ENCODE peak calls at places on chromosomes 4 and X, in six cellular contexts. T is AG04450, R is RWPE1, D is AG10803, A is fibroblast of lung, O is cardiac muscle cell. F is an unnamed sample.

GRCh38 chrX:46268429-46268828 is 276.8 kb downstream of the ZNF674 start:
- DNase-seq in T (no peak), R (peak), D (no peak), A (peak), O (peak), F (no peak)

GRCh38 chrX:135302269-135302873 is 6.9 kb upstream of the ETDC start:
- DNase-seq in T (no peak), R (no peak), D (no peak), A (no peak), O (no peak), F (no peak)

GRCh38 chr4:140156529-140157171 is 2.7 kb upstream of the MAML3 start:
- DNase-seq in T (no peak), R (no peak), D (peak), A (no peak), O (no peak), F (no peak)

GRCh38 chrX:150643271-150643670 is 49.9 kb upstream of the MTMR1 start:
- DNase-seq in T (no peak), R (peak), D (peak), A (peak), O (peak), F (no peak)

GRCh38 chr4:185134176-185134869 is 8.7 kb upstream of the SLC25A4 start:
- DNase-seq in T (peak), R (peak), D (peak), A (peak), O (peak), F (peak)

GRCh38 chr4:76445911-76446310 is 10.9 kb downstream of the SHROOM3 start:
- DNase-seq in T (no peak), R (no peak), D (no peak), A (no peak), O (no peak), F (no peak)

GRCh38 chrX:56564182-56564885 is 907 bp downstream of the UBQLN2 start:
- DNase-seq in T (peak), R (peak), D (peak), A (peak), O (peak), F (no peak)

GRCh38 chr4:74021617-74022016 is 16.9 kb downstream of the CXCL3 start:
- DNase-seq in T (no peak), R (no peak), D (no peak), A (no peak), O (no peak), F (no peak)

GRCh38 chr4:35934370-35934981 is 309.8 kb downstream of the ARAP2 start:
- DNase-seq in T (no peak), R (peak), D (peak), A (peak), O (peak), F (no peak)

GRCh38 chrX:153336128-153336894 is 2.4 kb downstream of the ZNF275 start:
- DNase-seq in T (no peak), R (no peak), D (no peak), A (no peak), O (no peak), F (no peak)

GRCh38 chr4:81572398-81572797 is 100.7 kb upstream of the RASGEF1B start:
- DNase-seq in T (no peak), R (no peak), D (no peak), A (no peak), O (no peak), F (no peak)

GRCh38 chr4:2868840-2869487 is 25.3 kb downstream of the ADD1 start:
- DNase-seq in T (no peak), R (no peak), D (no peak), A (no peak), O (no peak), F (no peak)

GRCh38 chr4:176340871-176341685 is 21.3 kb downstream of the SPCS3 start:
- DNase-seq in T (no peak), R (peak), D (peak), A (peak), O (peak), F (no peak)

GRCh38 chr4:76208005-76208765 is 5.4 kb downstream of the SCARB2 start:
- DNase-seq in T (peak), R (peak), D (peak), A (peak), O (peak), F (peak)

GRCh38 chrX:8879750-8880149 is 78.6 kb upstream of the FAM9A start:
- DNase-seq in T (no peak), R (peak), D (no peak), A (peak), O (peak), F (no peak)

GRCh38 chr4:88779431-88779830 is 81.8 kb upstream of the NAP1L5 start:
- DNase-seq in T (no peak), R (no peak), D (peak), A (no peak), O (peak), F (no peak)

DNA sequence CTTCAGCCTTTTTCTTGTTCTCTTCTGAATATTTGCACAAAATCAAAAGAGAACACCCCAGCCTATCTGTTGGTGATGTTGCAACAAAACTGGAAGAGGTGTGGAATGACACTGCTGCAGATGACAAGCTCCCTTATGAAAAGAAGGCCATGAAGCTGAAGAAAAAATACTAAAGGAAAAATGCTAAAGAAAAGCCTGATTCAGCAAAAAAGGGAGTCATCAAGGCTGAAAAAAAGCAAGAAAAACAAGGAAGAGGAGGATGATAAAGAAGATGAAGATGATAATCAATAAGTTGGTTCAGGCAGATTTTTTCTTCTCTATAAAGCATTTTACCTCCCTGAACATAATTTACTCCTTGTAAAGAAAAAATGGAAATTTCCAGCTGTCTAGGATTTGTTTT is 1538.8 kb downstream of the RPA4 start:
- DNase-seq in T (no peak), R (no peak), D (no peak), A (no peak), O (no peak), F (no peak)
- TF ChIP-seq CTCF in T (no peak), R (no peak), D (no peak), A (no peak), O (no peak), F (no peak)

GRCh38 chrX:11558972-11559371 is 106.7 kb downstream of the ARHGAP6 start:
- DNase-seq in T (no peak), R (peak), D (no peak), A (no peak), O (no peak), F (no peak)
- TF ChIP-seq CTCF in T (peak), R (no peak), D (no peak), A (peak), O (peak), F (peak)

DNA sequence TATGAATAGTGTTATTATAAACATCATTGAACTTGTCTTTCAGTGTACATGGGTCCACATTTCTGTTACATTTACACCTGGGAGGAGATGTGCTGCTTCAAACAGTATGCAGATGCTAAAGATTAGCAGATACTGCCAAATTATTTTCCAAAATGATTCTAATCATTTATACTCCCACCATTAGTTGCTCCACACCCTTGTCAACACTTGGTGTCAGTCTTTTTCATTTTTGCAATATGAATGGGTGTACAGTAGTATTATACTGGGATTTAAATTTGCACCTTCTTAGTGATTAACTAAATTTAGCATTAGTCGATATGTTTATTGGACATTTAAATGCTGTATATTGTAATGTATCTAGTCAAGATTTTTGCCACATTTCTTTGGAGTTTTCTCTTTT is 131.6 kb upstream of the GRID2 start:
- DNase-seq in T (no peak), R (peak), D (no peak), A (peak), O (no peak), F (no peak)
- TF ChIP-seq CTCF in T (peak), R (peak), D (no peak), A (peak), O (peak), F (no peak)

DNA sequence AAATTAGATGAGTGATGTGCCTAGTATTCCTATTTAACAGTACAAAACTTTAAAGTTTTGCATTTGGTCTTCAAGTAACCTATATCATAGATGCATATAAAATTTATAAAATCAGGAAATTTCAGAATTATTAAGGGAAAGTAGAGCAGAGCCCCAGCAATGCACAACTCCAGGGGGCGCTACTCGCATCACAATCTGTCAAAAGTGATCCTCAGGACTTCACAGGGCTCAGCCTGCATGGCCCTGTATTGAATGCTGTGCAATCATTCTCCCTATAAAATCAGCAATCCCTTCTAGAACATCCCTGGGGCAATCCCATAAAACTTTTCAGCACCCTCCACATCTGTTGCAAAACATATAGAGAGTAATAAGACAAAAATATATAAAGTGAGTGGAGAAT is 12.4 kb upstream of the PPARGC1A start:
- DNase-seq in T (no peak), R (no peak), D (no peak), A (no peak), O (no peak), F (no peak)
- TF ChIP-seq CTCF in T (peak), R (no peak), D (no peak), A (no peak), O (no peak), F (no peak)

GRCh38 chr4:129148892-129149291 is 52.9 kb downstream of the C4orf33 start:
- DNase-seq in T (no peak), R (no peak), D (no peak), A (no peak), O (no peak), F (no peak)

GRCh38 chr4:129145222-129145730 is 49.3 kb downstream of the C4orf33 start:
- DNase-seq in T (no peak), R (no peak), D (no peak), A (no peak), O (no peak), F (no peak)

GRCh38 chr4:129144755-129145206 is 48.8 kb downstream of the C4orf33 start:
- DNase-seq in T (no peak), R (no peak), D (no peak), A (peak), O (peak), F (peak)

GRCh38 chr4:129143359-129143758 is 47.4 kb downstream of the C4orf33 start:
- DNase-seq in T (no peak), R (no peak), D (no peak), A (no peak), O (no peak), F (no peak)

GRCh38 chr4:129146639-129147038 is 50.7 kb downstream of the C4orf33 start:
- DNase-seq in T (no peak), R (no peak), D (no peak), A (no peak), O (no peak), F (no peak)
- TF ChIP-seq CTCF in T (no peak), R (no peak), D (no peak), A (no peak), O (no peak), F (no peak)

GRCh38 chrX:128781506-128781905 is 729.3 kb upstream of the ACTRT1 start:
- DNase-seq in T (no peak), R (peak), D (no peak), A (no peak), O (peak), F (no peak)
- TF ChIP-seq CTCF in T (no peak), R (no peak), D (no peak), A (no peak), O (no peak), F (no peak)